ENCODE peak calls at places on chromosomes 1 and 21, in four cellular contexts. K is K562, R is tibial nerve, U is sigmoid colon. G is an unnamed sample.

GRCh38 chr1:178057863-178058576 is 35.9 kb upstream of the RASAL2 start:
- DNase-seq in K (no peak), R (peak), U (peak), G (peak)

GRCh38 chr1:98661544-98662353 is at the start of gene SNX7:
- DNase-seq in K (peak), R (peak), U (peak), G (peak)

GRCh38 chr1:246530482-246530881 is 23.4 kb upstream of the SMYD3 start:
- DNase-seq in K (no peak), R (no peak), U (no peak), G (no peak)

GRCh38 chr1:201945157-201945556 is 1.2 kb downstream of the LMOD1 start:
- DNase-seq in K (peak), R (no peak), U (no peak), G (no peak)

GRCh38 chr1:15249032-15249601 is 2.1 kb downstream of the FHAD1 start:
- DNase-seq in K (no peak), R (no peak), U (no peak), G (no peak)

GRCh38 chr1:53693773-53694717 is 44.9 kb downstream of the GLIS1 start:
- DNase-seq in K (no peak), R (no peak), U (no peak), G (no peak)

GRCh38 chr21:27363719-27364479 is 397.0 kb upstream of the ADAMTS5 start:
- DNase-seq in K (no peak), R (no peak), U (no peak), G (no peak)

GRCh38 chr1:26697441-26697977 is 1.7 kb downstream of the ARID1A start:
- DNase-seq in K (peak), R (no peak), U (no peak), G (peak)

GRCh38 chr1:246724725-246725095 is 501 bp downstream of the SCCPDH start:
- DNase-seq in K (peak), R (no peak), U (no peak), G (peak)

GRCh38 chr21:31730687-31731111 is 1.2 kb downstream of the SCAF4 start:
- DNase-seq in K (peak), R (no peak), U (no peak), G (no peak)

GRCh38 chr1:227780101-227781044 is 35.1 kb upstream of the PRSS38 start:
- DNase-seq in K (no peak), R (peak), U (peak), G (no peak)

GRCh38 chr1:14774988-14775387 is 176.5 kb downstream of the KAZN start:
- DNase-seq in K (no peak), R (no peak), U (no peak), G (no peak)

GRCh38 chr1:230317823-230318819 is 108.0 kb downstream of the PGBD5 start:
- DNase-seq in K (peak), R (no peak), U (peak), G (no peak)

GRCh38 chr1:17155257-17155895 is 36.1 kb upstream of the PADI2 start:
- DNase-seq in K (no peak), R (no peak), U (no peak), G (no peak)
- TF ChIP-seq POLR2A in K (no peak), R (no peak), U (no peak), G (no peak)

DNA sequence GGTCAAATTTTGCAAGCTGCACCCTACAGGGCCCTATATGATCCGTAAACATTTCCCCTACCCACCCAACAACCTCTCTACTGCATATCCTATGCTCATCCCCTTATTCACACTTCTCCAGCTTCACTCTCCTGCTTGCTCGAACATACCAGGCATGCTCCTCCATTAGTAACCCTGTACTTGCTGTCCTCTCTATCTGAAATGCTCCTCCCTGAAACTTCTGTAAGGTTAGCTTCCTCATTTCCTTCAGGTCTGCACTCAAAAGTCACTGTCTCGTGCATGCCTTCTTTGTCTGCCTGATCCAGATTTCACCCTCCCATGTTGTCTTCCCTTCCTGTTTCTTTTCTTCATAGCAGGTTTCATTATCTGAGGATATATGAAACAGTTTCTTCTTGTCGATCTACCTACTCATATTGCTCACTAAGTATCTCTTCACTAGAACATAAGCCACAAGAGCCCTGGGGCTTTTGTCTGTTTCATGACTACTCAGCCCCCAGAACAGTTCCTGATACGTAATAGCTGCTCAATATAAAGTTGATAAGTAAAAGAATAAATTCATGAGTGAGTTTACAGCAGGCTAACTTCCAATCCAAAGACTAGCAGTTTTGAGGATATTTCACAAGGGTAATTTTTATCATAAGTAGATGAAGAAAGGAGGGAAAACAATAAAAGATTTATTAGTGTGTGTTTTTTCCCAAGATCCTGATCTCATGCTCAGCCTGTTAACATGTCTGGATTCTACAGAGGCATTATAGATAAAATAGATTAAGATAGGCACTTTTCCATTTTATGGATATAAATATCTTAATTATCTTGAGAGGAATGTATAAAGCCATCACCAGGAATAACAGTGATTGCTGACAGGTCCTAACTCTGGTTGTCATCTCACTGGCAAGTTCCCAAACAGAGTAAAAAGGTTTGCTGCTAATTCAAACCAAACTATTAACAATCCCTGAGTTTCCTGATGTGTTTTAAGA is 392.5 kb upstream of the ESRRG start:
- DNase-seq in K (no peak), R (no peak), U (no peak), G (no peak)
- H3K4me3 ChIP-seq in K (no peak), R (no peak), U (no peak), G (no peak)

GRCh38 chr1:35185200-35185599 is 7.7 kb downstream of the SFPQ start:
- DNase-seq in K (no peak), R (no peak), U (no peak), G (no peak)

GRCh38 chr1:35187816-35188342 is 5.1 kb downstream of the SFPQ start:
- DNase-seq in K (no peak), R (no peak), U (no peak), G (no peak)

GRCh38 chr1:35186239-35186638 is 6.7 kb downstream of the SFPQ start:
- DNase-seq in K (no peak), R (no peak), U (no peak), G (no peak)

GRCh38 chr1:35181790-35182455 is 11.0 kb downstream of the SFPQ start:
- DNase-seq in K (no peak), R (no peak), U (no peak), G (no peak)

GRCh38 chr1:35184495-35185199 is 8.3 kb downstream of the SFPQ start:
- DNase-seq in K (no peak), R (no peak), U (no peak), G (no peak)
- TF ChIP-seq EP300 in K (no peak), R (no peak), U (no peak), G (no peak)

DNA sequence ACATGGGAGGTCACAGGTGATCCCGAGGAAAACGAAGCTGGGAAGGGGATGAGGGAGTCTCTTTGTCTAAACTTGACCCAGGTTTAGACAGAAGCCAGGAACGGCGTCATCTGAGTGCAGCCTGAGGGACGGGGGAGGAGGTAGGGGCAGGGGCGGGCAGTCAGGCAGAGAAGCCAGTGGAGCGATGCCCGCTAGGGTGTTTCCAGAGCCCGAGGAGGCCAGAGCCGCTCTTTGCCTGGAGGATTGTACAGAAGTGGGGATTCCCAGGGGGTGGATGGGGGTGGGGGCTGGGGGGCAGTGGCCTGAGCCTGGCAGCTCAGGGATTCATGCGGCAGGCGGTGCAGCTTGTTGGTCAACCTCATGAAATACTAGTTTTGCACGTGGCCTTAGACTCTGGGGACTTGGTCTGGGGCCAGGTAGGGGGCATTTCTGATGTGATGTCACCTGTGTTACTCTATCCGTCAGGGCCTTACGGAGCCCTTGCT is 58.4 kb downstream of the VPS26C start:
- DNase-seq in K (no peak), R (no peak), U (no peak), G (no peak)
- TF ChIP-seq POLR2A in K (no peak), R (no peak), U (no peak), G (no peak)

GRCh38 chr1:32223683-32224082 is 1.5 kb downstream of the EIF3I start:
- DNase-seq in K (no peak), R (no peak), U (no peak), G (no peak)
- H3K4me3 ChIP-seq in K (peak), R (no peak), U (no peak), G (no peak)

DNA sequence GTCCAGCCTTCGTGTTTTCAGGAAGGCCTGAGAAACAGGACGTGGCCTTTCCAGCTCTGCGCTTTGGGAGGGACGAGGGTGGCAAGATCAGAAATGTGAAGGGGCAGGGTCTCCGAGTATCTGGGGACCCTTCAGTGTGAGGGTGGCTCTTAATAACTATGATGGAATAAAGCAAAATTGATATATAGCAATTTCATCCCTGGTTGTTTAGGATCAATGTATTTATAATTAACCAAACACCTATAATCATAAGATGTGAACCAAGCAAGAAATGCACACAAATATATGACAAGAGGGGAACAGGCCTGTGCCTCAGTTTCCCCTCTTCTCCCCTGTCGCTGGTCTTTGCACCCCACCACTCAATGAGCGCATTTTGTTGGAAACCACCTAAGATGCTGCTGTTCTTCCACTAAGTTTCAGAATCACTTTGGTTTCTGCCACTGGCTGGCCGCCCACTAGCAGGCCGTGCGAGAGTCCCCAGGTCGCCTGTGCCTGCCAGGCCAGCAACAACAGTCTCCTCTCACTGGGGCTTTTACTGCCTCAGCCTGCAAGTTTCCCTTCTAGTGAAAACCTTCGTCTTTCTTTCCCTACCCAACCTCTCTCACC is 36.6 kb downstream of the UBASH3A start:
- DNase-seq in K (no peak), R (no peak), U (no peak), G (no peak)
- TF ChIP-seq EP300 in K (no peak), R (no peak), U (no peak), G (no peak)

GRCh38 chr1:160621633-160622413 is 25.0 kb downstream of the SLAMF1 start:
- DNase-seq in K (no peak), R (no peak), U (no peak), G (no peak)

GRCh38 chr1:160619742-160620277 is 27.0 kb downstream of the SLAMF1 start:
- DNase-seq in K (no peak), R (no peak), U (no peak), G (no peak)

GRCh38 chr1:160618763-160619274 is 28.0 kb downstream of the SLAMF1 start:
- DNase-seq in K (peak), R (no peak), U (no peak), G (no peak)

GRCh38 chr1:160622885-160623633 is 23.8 kb downstream of the SLAMF1 start:
- DNase-seq in K (no peak), R (no peak), U (no peak), G (no peak)

DNA sequence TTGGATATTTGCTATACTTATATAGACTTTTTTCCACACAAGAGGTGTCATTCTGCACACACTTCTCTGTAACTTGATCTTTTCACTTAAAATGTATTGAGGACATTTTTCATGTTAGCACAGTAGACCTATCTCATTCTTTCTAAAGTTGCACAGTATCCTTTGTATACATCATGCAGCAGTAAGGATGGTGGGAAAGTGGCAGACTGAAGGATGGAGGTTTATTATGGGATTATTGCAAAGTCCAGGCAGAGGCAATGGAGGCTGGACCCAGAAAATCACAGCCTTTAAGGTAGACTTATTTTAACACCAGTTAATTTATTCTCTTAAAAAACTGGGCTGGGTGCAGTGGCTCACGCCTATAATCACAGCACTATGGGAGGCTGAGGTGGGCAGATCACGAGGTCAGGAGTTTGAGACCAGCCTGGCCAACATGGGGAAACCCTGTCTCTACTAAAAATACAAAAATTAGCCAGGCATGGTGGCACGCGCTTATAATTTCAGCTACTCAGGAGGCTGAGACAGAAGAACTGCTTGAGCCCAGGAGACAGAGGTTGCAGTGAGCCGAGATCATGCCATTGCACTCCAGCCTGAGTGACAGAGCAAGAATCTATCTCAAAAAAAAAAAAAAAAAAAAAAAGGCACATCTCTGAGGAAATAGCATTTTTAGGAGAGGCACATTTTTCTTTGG is 25.8 kb downstream of the SLAMF1 start:
- DNase-seq in K (no peak), R (no peak), U (no peak), G (no peak)
- TF ChIP-seq POLR2A in K (no peak), R (no peak), U (no peak), G (no peak)